ENCODE peak calls at places on chromosomes 13 and 19, in eight cellular contexts. C, T, P, F, I, R, X and Y are unnamed samples.

GRCh38 chr13:19763618-19764017 is 19.1 kb downstream of the PSPC1 start:
- DNase-seq in R (no peak), T (no peak), X (no peak), P (no peak), C (no peak), F (no peak), I (no peak), Y (peak)

GRCh38 chr13:75968103-75968838 is 332.1 kb downstream of the LMO7 start:
- DNase-seq in P (no peak), F (no peak), T (no peak), C (peak), X (no peak), I (no peak), R (no peak), Y (no peak)

GRCh38 chr13:104011505-104012270 is 945.5 kb upstream of the SLC10A2 start:
- DNase-seq in F (no peak), C (no peak), X (peak), I (no peak), T (no peak), P (no peak), R (no peak), Y (no peak)

GRCh38 chr13:77022341-77022740 is 4.6 kb downstream of the FBXL3 start:
- DNase-seq in C (peak), X (peak), F (no peak), R (no peak), T (no peak), I (no peak), P (no peak), Y (no peak)

GRCh38 chr19:15583346-15583745 is 31.7 kb upstream of the CYP4F8 start:
- DNase-seq in F (no peak), R (no peak), C (no peak), X (no peak), P (no peak), T (no peak), I (no peak), Y (peak)

GRCh38 chr19:51294211-51294976 is 17.1 kb upstream of the IGLON5 start:
- DNase-seq in R (no peak), X (no peak), C (no peak), I (no peak), P (no peak), F (peak), T (no peak), Y (peak)

GRCh38 chr13:33123066-33123940 is 107.1 kb downstream of the KL start:
- DNase-seq in F (no peak), I (no peak), T (no peak), P (no peak), X (no peak), R (peak), C (no peak), Y (no peak)

GRCh38 chr13:32752997-32753606 is 166.8 kb downstream of the PDS5B start:
- DNase-seq in T (no peak), I (no peak), X (no peak), F (no peak), P (no peak), R (no peak), C (no peak), Y (no peak)

GRCh38 chr13:109389892-109390345 is 396.5 kb downstream of the IRS2 start:
- DNase-seq in P (no peak), I (no peak), F (no peak), X (no peak), C (peak), T (no peak), R (no peak), Y (no peak)

GRCh38 chr19:18932216-18932841 is 8.7 kb downstream of the HOMER3 start:
- DNase-seq in I (peak), C (peak), T (peak), R (peak), F (peak), P (no peak), X (peak), Y (peak)

GRCh38 chr13:108345016-108345415 is 75.5 kb downstream of the TNFSF13B start:
- DNase-seq in T (no peak), I (no peak), F (no peak), P (no peak), R (no peak), X (no peak), C (no peak), Y (no peak)

GRCh38 chr13:113489549-113490495 is 689 bp downstream of the DCUN1D2 start:
- DNase-seq in X (peak), F (peak), T (no peak), C (peak), R (no peak), P (no peak), I (peak), Y (no peak)

GRCh38 chr13:94620286-94620896 is 18.7 kb downstream of the GPR180 start:
- DNase-seq in P (no peak), T (no peak), R (no peak), X (peak), C (peak), F (peak), I (no peak), Y (no peak)

GRCh38 chr19:19279062-19279612 is 6.0 kb upstream of the TM6SF2 start:
- DNase-seq in F (no peak), P (no peak), X (no peak), R (no peak), C (no peak), I (no peak), T (no peak), Y (no peak)

GRCh38 chr13:48054601-48055000 is 17.1 kb downstream of the NUDT15 start:
- DNase-seq in R (no peak), F (no peak), C (no peak), X (no peak), T (no peak), I (no peak), P (no peak), Y (no peak)

GRCh38 chr19:47447470-47448359 is 24.0 kb downstream of the SLC8A2 start:
- DNase-seq in I (peak), F (no peak), R (no peak), P (no peak), C (peak), X (peak), T (peak), Y (no peak)

GRCh38 chr19:4300589-4300988 is 1.6 kb downstream of the TMIGD2 start:
- DNase-seq in R (no peak), C (no peak), T (no peak), X (no peak), F (no peak), P (no peak), I (no peak), Y (no peak)

GRCh38 chr19:33110201-33110910 is 21.6 kb upstream of the WDR88 start:
- DNase-seq in T (no peak), P (no peak), X (peak), R (no peak), F (peak), C (no peak), I (no peak), Y (no peak)

GRCh38 chr19:56748443-56748842 is 76.9 kb upstream of the ZNF835 start:
- DNase-seq in I (no peak), F (no peak), P (no peak), X (no peak), T (no peak), C (peak), R (no peak), Y (no peak)

GRCh38 chr19:33862991-33863390 is 66.3 kb downstream of the KCTD15 start:
- DNase-seq in F (no peak), P (no peak), T (no peak), I (no peak), C (no peak), X (no peak), R (no peak), Y (peak)

GRCh38 chr13:58488251-58488650 is 856.7 kb downstream of the PCDH17 start:
- DNase-seq in I (no peak), C (no peak), X (no peak), T (no peak), F (no peak), P (no peak), R (no peak), Y (no peak)

GRCh38 chr19:2359992-2360875 is at the start of gene TMPRSS9:
- DNase-seq in X (no peak), P (no peak), C (no peak), I (no peak), T (no peak), F (no peak), R (no peak), Y (no peak)

GRCh38 chr13:51435002-51435578 is 17.7 kb downstream of the INTS6 start:
- DNase-seq in X (peak), C (peak), T (no peak), I (no peak), P (no peak), F (peak), R (no peak), Y (no peak)

GRCh38 chr19:35977446-35978222 is 17.4 kb upstream of the SDHAF1 start:
- DNase-seq in T (no peak), I (no peak), C (no peak), X (no peak), R (no peak), P (no peak), F (no peak), Y (no peak)

GRCh38 chr13:90447735-90448103 is 899.8 kb upstream of the MIR17HG start:
- DNase-seq in T (no peak), X (peak), C (peak), P (no peak), F (peak), R (no peak), I (no peak), Y (no peak)

GRCh38 chr13:23856008-23856750 is 33.0 kb downstream of the MIPEP start:
- DNase-seq in T (no peak), I (no peak), F (no peak), R (no peak), C (no peak), P (no peak), X (no peak), Y (no peak)

GRCh38 chr19:23799321-23799720 is 40.6 kb upstream of the ZNF681 start:
- DNase-seq in I (no peak), R (no peak), C (no peak), X (no peak), P (no peak), F (no peak), T (no peak), Y (no peak)

GRCh38 chr19:34075661-34076091 is 96.6 kb upstream of the LSM14A start:
- DNase-seq in P (no peak), R (no peak), T (no peak), F (peak), X (no peak), I (no peak), C (no peak), Y (no peak)

GRCh38 chr13:31198524-31198923 is 1.3 kb upstream of the B3GLCT start:
- DNase-seq in X (no peak), F (no peak), I (no peak), T (no peak), C (no peak), R (no peak), P (no peak), Y (no peak)

GRCh38 chr19:38213911-38214625 is 10.0 kb downstream of the DPF1 start:
- DNase-seq in P (no peak), F (peak), X (peak), R (no peak), T (peak), I (no peak), C (no peak), Y (no peak)

GRCh38 chr13:79995334-79995733 is 345.6 kb downstream of the SPRY2 start:
- DNase-seq in P (no peak), F (peak), X (peak), R (no peak), I (no peak), T (no peak), C (peak), Y (no peak)

GRCh38 chr13:32446220-32446619 is 18.3 kb upstream of the N4BP2L1 start:
- DNase-seq in R (no peak), I (no peak), C (no peak), P (no peak), T (no peak), X (no peak), F (no peak), Y (no peak)

GRCh38 chr19:55579766-55580621 is 654 bp downstream of the ZNF579 start:
- DNase-seq in R (peak), T (no peak), I (no peak), F (no peak), X (peak), P (no peak), C (no peak), Y (no peak)

GRCh38 chr19:41064974-41065569 is 23.2 kb upstream of the CYP2A13 start:
- DNase-seq in C (peak), F (peak), I (no peak), R (no peak), T (no peak), X (peak), P (no peak), Y (no peak)

GRCh38 chr19:8678244-8678807 is 20.3 kb downstream of the ACTL9 start:
- DNase-seq in R (no peak), X (no peak), I (no peak), F (no peak), C (no peak), P (no peak), T (no peak), Y (no peak)

GRCh38 chr13:79776538-79776937 is 295.6 kb downstream of the NDFIP2 start:
- DNase-seq in C (peak), X (peak), T (no peak), R (no peak), I (no peak), P (no peak), F (peak), Y (no peak)

GRCh38 chr19:18017275-18018083 is 9.5 kb downstream of the ARRDC2 start:
- DNase-seq in X (no peak), I (no peak), C (peak), T (no peak), F (peak), R (no peak), P (no peak), Y (no peak)